ENCODE peak calls at places on chromosomes 7 and 10, in five cellular contexts. C is pancreas; N is GM10248; Q is HT-29; U is effector CD4-positive, alpha-beta T cell. E is an unnamed sample.

GRCh38 chr7:75039166-75039565 is 34.4 kb downstream of the RCC1L start:
- DNase-seq in C (no peak), N (no peak), Q (no peak), U (no peak), E (no peak)

GRCh38 chr7:157235357-157236018 is 96.8 kb downstream of the UBE3C start:
- DNase-seq in C (no peak), N (no peak), Q (no peak), U (no peak), E (no peak)

GRCh38 chr7:130642383-130642782 is 26.2 kb downstream of the COPG2 start:
- DNase-seq in C (no peak), N (no peak), Q (no peak), U (no peak), E (no peak)

GRCh38 chr7:147570390-147570789 is 1020.2 kb upstream of the C7orf33 start:
- DNase-seq in C (no peak), N (no peak), Q (no peak), U (no peak), E (no peak)

GRCh38 chr7:88964418-88964817 is 168.9 kb upstream of the TEX47 start:
- DNase-seq in C (no peak), N (no peak), Q (no peak), U (no peak), E (no peak)

GRCh38 chr10:114697061-114697598 is 39.1 kb upstream of the ABLIM1 start:
- DNase-seq in C (no peak), N (no peak), Q (no peak), U (no peak), E (no peak)

GRCh38 chr7:25726682-25727357 is 425.2 kb upstream of the NFE2L3 start:
- DNase-seq in C (no peak), N (no peak), Q (no peak), U (no peak), E (no peak)

GRCh38 chr7:78055579-78055978 is 257.0 kb downstream of the PHTF2 start:
- DNase-seq in C (no peak), N (no peak), Q (no peak), U (no peak), E (no peak)

GRCh38 chr7:24936121-24936824 is 43.7 kb downstream of the OSBPL3 start:
- DNase-seq in C (no peak), N (no peak), Q (no peak), U (no peak), E (no peak)

GRCh38 chr7:23530355-23530754 is 1.4 kb downstream of the TRA2A start:
- DNase-seq in C (no peak), N (peak; percentile 67), Q (peak; percentile 88), U (peak; percentile 29), E (peak; percentile 57)

GRCh38 chr10:844552-844951 is 87.0 kb downstream of the LARP4B start:
- DNase-seq in C (no peak), N (no peak), Q (no peak), U (no peak), E (no peak)

GRCh38 chr7:148288592-148289151 is 301.9 kb upstream of the C7orf33 start:
- DNase-seq in C (no peak), N (no peak), Q (no peak), U (no peak), E (no peak)

GRCh38 chr7:50197547-50197946 is 104.5 kb upstream of the ZPBP start:
- DNase-seq in C (no peak), N (peak; percentile 67), Q (peak; percentile 31), U (peak; percentile 24), E (no peak)

GRCh38 chr7:121774563-121774962 is 98.4 kb upstream of the PTPRZ1 start:
- DNase-seq in C (no peak), N (no peak), Q (no peak), U (no peak), E (no peak)

GRCh38 chr7:73612598-73613269 is 11.6 kb downstream of the MLXIPL start:
- DNase-seq in C (peak; percentile 45), N (no peak), Q (peak; percentile 68), U (no peak), E (no peak)

GRCh38 chr10:58440484-58440883 is 55.3 kb downstream of the TFAM start:
- DNase-seq in C (no peak), N (no peak), Q (no peak), U (no peak), E (no peak)

GRCh38 chr7:115910541-115911164 is 119.9 kb downstream of the TFEC start:
- DNase-seq in C (no peak), N (no peak), Q (peak; percentile 78), U (no peak), E (no peak)

GRCh38 chr7:108289852-108290251 is 159.7 kb upstream of the LAMB4 start:
- DNase-seq in C (no peak), N (no peak), Q (peak; percentile 14), U (no peak), E (no peak)

GRCh38 chr10:132455986-132456847 is 59.2 kb downstream of the PWWP2B start:
- DNase-seq in C (peak; percentile 59), N (no peak), Q (no peak), U (no peak), E (no peak)

GRCh38 chr10:73650537-73651331 is 5.1 kb downstream of the SYNPO2L start:
- DNase-seq in C (no peak), N (peak; percentile 53), Q (no peak), U (no peak), E (no peak)

GRCh38 chr10:34524369-34525091 is 290.6 kb downstream of the PARD3 start:
- DNase-seq in C (no peak), N (no peak), Q (no peak), U (no peak), E (no peak)

GRCh38 chr10:52729259-52730104 is 43.1 kb downstream of the MBL2 start:
- DNase-seq in C (no peak), N (peak; percentile 33), Q (peak; percentile 48), U (no peak), E (no peak)

GRCh38 chr7:35415411-35415822 is 161.5 kb upstream of the TBX20 start:
- DNase-seq in C (no peak), N (no peak), Q (no peak), U (no peak), E (no peak)

GRCh38 chr10:1600861-1601260 is 136.5 kb downstream of the ADARB2 start:
- DNase-seq in C (no peak), N (no peak), Q (no peak), U (no peak), E (no peak)

GRCh38 chr10:42952358-42952757 is 124.5 kb upstream of the RET start:
- DNase-seq in C (peak; percentile 84), N (no peak), Q (peak; percentile 16), U (no peak), E (no peak)

GRCh38 chr7:135100856-135101255 is 47.0 kb upstream of the TMEM140 start:
- DNase-seq in C (no peak), N (no peak), Q (no peak), U (no peak), E (no peak)

GRCh38 chr10:12389154-12389734 is 39.9 kb downstream of the CAMK1D start:
- DNase-seq in C (no peak), N (no peak), Q (no peak), U (no peak), E (no peak)

GRCh38 chr10:22222236-22223190 is 4.7 kb upstream of the EBLN1 start:
- DNase-seq in C (no peak), N (no peak), Q (no peak), U (no peak), E (no peak)

GRCh38 chr7:112297681-112298080 is 91.2 kb downstream of the ZNF277 start:
- DNase-seq in C (no peak), N (no peak), Q (no peak), U (no peak), E (no peak)

GRCh38 chr10:74930962-74931361 is 104.6 kb downstream of the KAT6B start:
- DNase-seq in C (no peak), N (no peak), Q (no peak), U (no peak), E (no peak)

GRCh38 chr7:150806863-150807262 is 6.3 kb downstream of the TMEM176A start:
- DNase-seq in C (no peak), N (no peak), Q (no peak), U (no peak), E (no peak)

GRCh38 chr10:1542941-1543340 is 194.4 kb downstream of the ADARB2 start:
- DNase-seq in C (no peak), N (no peak), Q (no peak), U (no peak), E (no peak)

GRCh38 chr7:105647591-105647990 is 66.3 kb upstream of the EFCAB10 start:
- DNase-seq in C (no peak), N (no peak), Q (peak; percentile 49), U (no peak), E (no peak)

GRCh38 chr10:122116331-122116730 is 127.4 kb downstream of the TACC2 start:
- DNase-seq in C (no peak), N (no peak), Q (no peak), U (no peak), E (no peak)

GRCh38 chr7:150756858-150757257 is 19.6 kb downstream of the GIMAP5 start:
- DNase-seq in C (no peak), N (peak; percentile 40), Q (peak; percentile 44), U (no peak), E (peak; percentile 54)

GRCh38 chr10:49082767-49083166 is 32.6 kb downstream of the VSTM4 start:
- DNase-seq in C (no peak), N (no peak), Q (no peak), U (no peak), E (no peak)

GRCh38 chr10:97069576-97070362 is 116.0 kb downstream of the SLIT1 start:
- DNase-seq in C (no peak), N (no peak), Q (peak; percentile 97), U (no peak), E (peak; percentile 39)

GRCh38 chr7:142391191-142391992 is 133.5 kb upstream of the PRSS58 start:
- DNase-seq in C (no peak), N (peak; percentile 24), Q (peak; percentile 25), U (peak; percentile 23), E (no peak)

E was measured in CD8-positive, alpha-beta memory T cell.